ENCODE peak calls at places on chromosomes 2 and 18, in seven cellular contexts. One of them, this sample, is unnamed.

GRCh38 chr2:164456599-164456998 is 164.7 kb downstream of the GRB14 start:
- DNase-seq in HepG2: no peak
- DNase-seq in HCT116: no peak
- DNase-seq in GM12878: no peak
- DNase-seq in hepatocyte: peak; percentile 22
- DNase-seq in fibroblast of lung: peak; percentile 17
- DNase-seq in MM.1S: no peak
- DNase-seq in this sample: peak; percentile 8

GRCh38 chr2:119724656-119725485 is 34.9 kb upstream of the PTPN4 start:
- DNase-seq in fibroblast of lung: no peak
- DNase-seq in HepG2: no peak
- DNase-seq in MM.1S: no peak
- DNase-seq in HCT116: no peak
- DNase-seq in hepatocyte: no peak
- DNase-seq in GM12878: no peak
- DNase-seq in this sample: no peak

GRCh38 chr2:214328941-214329340 is 81.9 kb upstream of the VWC2L start:
- DNase-seq in HCT116: no peak
- DNase-seq in HepG2: no peak
- DNase-seq in fibroblast of lung: peak; percentile 20
- DNase-seq in hepatocyte: no peak
- DNase-seq in MM.1S: no peak
- DNase-seq in GM12878: no peak
- DNase-seq in this sample: no peak

GRCh38 chr18:45874501-45875184 is 49.2 kb downstream of the SIGLEC15 start:
- DNase-seq in MM.1S: peak; percentile 56
- DNase-seq in hepatocyte: no peak
- DNase-seq in HCT116: no peak
- DNase-seq in HepG2: no peak
- DNase-seq in GM12878: peak; percentile 92
- DNase-seq in fibroblast of lung: peak; percentile 56
- DNase-seq in this sample: no peak

GRCh38 chr2:171688129-171688465 is 828 bp downstream of the DYNC1I2 start:
- DNase-seq in hepatocyte: peak; percentile 8
- DNase-seq in fibroblast of lung: peak; percentile 46
- DNase-seq in HepG2: no peak
- DNase-seq in HCT116: no peak
- DNase-seq in GM12878: no peak
- DNase-seq in MM.1S: no peak
- DNase-seq in this sample: no peak

GRCh38 chr18:64027931-64028695 is 58.2 kb downstream of the SERPINB8 start:
- DNase-seq in MM.1S: no peak
- DNase-seq in GM12878: peak; percentile 45
- DNase-seq in HCT116: no peak
- DNase-seq in fibroblast of lung: no peak
- DNase-seq in hepatocyte: no peak
- DNase-seq in HepG2: no peak
- DNase-seq in this sample: no peak

GRCh38 chr2:222477962-222478608 is 53.7 kb downstream of the SGPP2 start:
- DNase-seq in HCT116: no peak
- DNase-seq in MM.1S: no peak
- DNase-seq in fibroblast of lung: no peak
- DNase-seq in hepatocyte: no peak
- DNase-seq in GM12878: no peak
- DNase-seq in HepG2: no peak
- DNase-seq in this sample: no peak

GRCh38 chr2:145379934-145380333 is 860.0 kb upstream of the ZEB2 start:
- DNase-seq in MM.1S: no peak
- DNase-seq in HCT116: no peak
- DNase-seq in fibroblast of lung: peak; percentile 4
- DNase-seq in hepatocyte: no peak
- DNase-seq in HepG2: no peak
- DNase-seq in GM12878: no peak
- DNase-seq in this sample: no peak

GRCh38 chr2:65374999-65375398 is 57.4 kb downstream of the SPRED2 start:
- DNase-seq in HepG2: no peak
- DNase-seq in hepatocyte: no peak
- DNase-seq in fibroblast of lung: no peak
- DNase-seq in HCT116: no peak
- DNase-seq in GM12878: no peak
- DNase-seq in MM.1S: no peak
- DNase-seq in this sample: no peak

GRCh38 chr2:20353597-20353996 is 3.0 kb upstream of the PUM2 start:
- DNase-seq in hepatocyte: peak; percentile 18
- DNase-seq in MM.1S: no peak
- DNase-seq in GM12878: no peak
- DNase-seq in HCT116: no peak
- DNase-seq in HepG2: no peak
- DNase-seq in fibroblast of lung: no peak
- DNase-seq in this sample: no peak

GRCh38 chr2:47658646-47659320 is 124.2 kb upstream of the MSH6 start:
- DNase-seq in hepatocyte: no peak
- DNase-seq in MM.1S: no peak
- DNase-seq in GM12878: no peak
- DNase-seq in HepG2: no peak
- DNase-seq in fibroblast of lung: no peak
- DNase-seq in HCT116: no peak
- DNase-seq in this sample: no peak

GRCh38 chr18:48951448-48952286 is 902 bp upstream of the SMAD7 start:
- DNase-seq in hepatocyte: peak; percentile 96
- DNase-seq in GM12878: no peak
- DNase-seq in MM.1S: peak; percentile 95
- DNase-seq in HepG2: peak; percentile 82
- DNase-seq in fibroblast of lung: peak; percentile 89
- DNase-seq in HCT116: no peak
- DNase-seq in this sample: peak; percentile 91

GRCh38 chr2:16055848-16056580 is 115.7 kb downstream of the MYCN start:
- DNase-seq in hepatocyte: no peak
- DNase-seq in HCT116: no peak
- DNase-seq in GM12878: peak; percentile 58
- DNase-seq in fibroblast of lung: no peak
- DNase-seq in HepG2: no peak
- DNase-seq in MM.1S: peak; percentile 93
- DNase-seq in this sample: no peak

GRCh38 chr2:193101591-193101990 is 906.9 kb upstream of the TMEFF2 start:
- DNase-seq in MM.1S: no peak
- DNase-seq in fibroblast of lung: no peak
- DNase-seq in HepG2: no peak
- DNase-seq in HCT116: no peak
- DNase-seq in hepatocyte: no peak
- DNase-seq in GM12878: no peak
- DNase-seq in this sample: no peak

GRCh38 chr2:141711627-141712026 is 419.2 kb downstream of the LRP1B start:
- DNase-seq in GM12878: no peak
- DNase-seq in fibroblast of lung: no peak
- DNase-seq in hepatocyte: no peak
- DNase-seq in HepG2: no peak
- DNase-seq in MM.1S: no peak
- DNase-seq in HCT116: no peak
- DNase-seq in this sample: no peak

GRCh38 chr2:8987413-8987812 is 16.1 kb downstream of the MBOAT2 start:
- DNase-seq in MM.1S: no peak
- DNase-seq in fibroblast of lung: peak; percentile 86
- DNase-seq in hepatocyte: no peak
- DNase-seq in HCT116: no peak
- DNase-seq in GM12878: no peak
- DNase-seq in HepG2: no peak
- DNase-seq in this sample: no peak

GRCh38 chr2:73107211-73107926 is 5.4 kb downstream of the RAB11FIP5 start:
- DNase-seq in GM12878: no peak
- DNase-seq in HCT116: no peak
- DNase-seq in hepatocyte: no peak
- DNase-seq in HepG2: no peak
- DNase-seq in MM.1S: peak; percentile 16
- DNase-seq in fibroblast of lung: no peak
- DNase-seq in this sample: no peak

GRCh38 chr2:240605867-240606743 is 19.2 kb upstream of the GPR35 start:
- DNase-seq in fibroblast of lung: no peak
- DNase-seq in HepG2: no peak
- DNase-seq in HCT116: no peak
- DNase-seq in hepatocyte: no peak
- DNase-seq in GM12878: no peak
- DNase-seq in MM.1S: no peak
- DNase-seq in this sample: no peak

GRCh38 chr18:11251229-11251890 is 102.0 kb upstream of the PIEZO2 start:
- DNase-seq in HCT116: no peak
- DNase-seq in GM12878: no peak
- DNase-seq in HepG2: no peak
- DNase-seq in fibroblast of lung: peak; percentile 59
- DNase-seq in hepatocyte: no peak
- DNase-seq in MM.1S: no peak
- DNase-seq in this sample: no peak

GRCh38 chr18:58674863-58675472 is 3.7 kb downstream of the MALT1 start:
- DNase-seq in hepatocyte: no peak
- DNase-seq in HepG2: no peak
- DNase-seq in fibroblast of lung: peak; percentile 66
- DNase-seq in MM.1S: no peak
- DNase-seq in GM12878: no peak
- DNase-seq in HCT116: no peak
- DNase-seq in this sample: no peak

GRCh38 chr18:46754661-46755292 is 2.1 kb downstream of the ST8SIA5 start:
- DNase-seq in fibroblast of lung: no peak
- DNase-seq in GM12878: no peak
- DNase-seq in hepatocyte: no peak
- DNase-seq in HepG2: peak; percentile 2
- DNase-seq in HCT116: no peak
- DNase-seq in MM.1S: no peak
- DNase-seq in this sample: no peak

GRCh38 chr18:1090758-1091157 is 186.1 kb downstream of the ADCYAP1 start:
- DNase-seq in MM.1S: no peak
- DNase-seq in HCT116: no peak
- DNase-seq in fibroblast of lung: no peak
- DNase-seq in HepG2: no peak
- DNase-seq in hepatocyte: no peak
- DNase-seq in GM12878: no peak
- DNase-seq in this sample: no peak
- H3K4me2 ChIP-seq in MM.1S: no peak overlapping the region
- H3K4me2 ChIP-seq in HCT116: no peak overlapping the region
- H3K4me2 ChIP-seq in fibroblast of lung: no peak overlapping the region
- H3K4me2 ChIP-seq in HepG2: no peak overlapping the region
- H3K4me2 ChIP-seq in hepatocyte: no peak overlapping the region
- H3K4me2 ChIP-seq in GM12878: no peak overlapping the region
- H3K4me2 ChIP-seq in this sample: no peak overlapping the region

DNA sequence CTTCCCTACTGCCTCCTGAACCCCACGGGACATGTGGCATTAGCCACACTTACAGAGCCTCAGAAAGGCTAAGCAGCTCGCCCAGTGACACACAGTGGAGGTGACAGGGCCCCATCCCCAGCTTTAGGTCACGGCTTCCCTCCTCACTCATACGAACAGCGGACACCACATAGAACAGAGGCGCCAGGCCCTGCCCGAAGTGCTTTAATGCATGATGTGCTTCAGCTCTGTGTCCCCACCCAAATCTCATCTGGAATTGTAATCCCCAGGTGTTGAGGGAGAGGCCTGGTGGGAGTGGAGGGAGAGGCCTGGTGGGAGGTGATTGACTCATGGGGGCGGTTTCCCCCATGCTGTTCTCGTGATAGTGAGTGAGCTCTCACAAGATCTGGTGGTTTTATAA is 135.3 kb downstream of the PTGR3 start:
- DNase-seq in hepatocyte: no peak
- DNase-seq in HepG2: no peak
- DNase-seq in MM.1S: no peak
- DNase-seq in HCT116: no peak
- DNase-seq in fibroblast of lung: no peak
- DNase-seq in GM12878: no peak
- DNase-seq in this sample: no peak
- TF ChIP-seq EZH2 in hepatocyte: no peak
- TF ChIP-seq EZH2 in HepG2: no peak
- TF ChIP-seq EZH2 in MM.1S: no peak
- TF ChIP-seq EZH2 in HCT116: no peak
- TF ChIP-seq EZH2 in fibroblast of lung: no peak
- TF ChIP-seq EZH2 in GM12878: no peak
- TF ChIP-seq EZH2 in this sample: no peak

GRCh38 chr2:104853401-104853925 is 452 bp upstream of the POU3F3 start:
- DNase-seq in fibroblast of lung: no peak
- DNase-seq in HepG2: no peak
- DNase-seq in GM12878: no peak
- DNase-seq in hepatocyte: no peak
- DNase-seq in MM.1S: no peak
- DNase-seq in HCT116: no peak
- DNase-seq in this sample: no peak
- H3K4me2 ChIP-seq in fibroblast of lung: no peak overlapping the region
- H3K4me2 ChIP-seq in HepG2: no peak overlapping the region
- H3K4me2 ChIP-seq in GM12878: peak overlapping the region; percentile 64
- H3K4me2 ChIP-seq in hepatocyte: peak overlapping the region; percentile 82
- H3K4me2 ChIP-seq in MM.1S: peak overlapping the region; percentile 85
- H3K4me2 ChIP-seq in HCT116: no peak overlapping the region
- H3K4me2 ChIP-seq in this sample: no peak overlapping the region

GRCh38 chr2:235041918-235042575 is 90.2 kb downstream of the SH3BP4 start:
- DNase-seq in fibroblast of lung: no peak
- DNase-seq in HCT116: no peak
- DNase-seq in GM12878: no peak
- DNase-seq in HepG2: no peak
- DNase-seq in MM.1S: no peak
- DNase-seq in hepatocyte: no peak
- DNase-seq in this sample: no peak

GRCh38 chr2:235044501-235045271 is 92.9 kb downstream of the SH3BP4 start:
- DNase-seq in hepatocyte: no peak
- DNase-seq in HepG2: no peak
- DNase-seq in fibroblast of lung: no peak
- DNase-seq in GM12878: no peak
- DNase-seq in HCT116: no peak
- DNase-seq in MM.1S: no peak
- DNase-seq in this sample: no peak

GRCh38 chr2:235042576-235043515 is 91.0 kb downstream of the SH3BP4 start:
- DNase-seq in HCT116: no peak
- DNase-seq in MM.1S: no peak
- DNase-seq in HepG2: no peak
- DNase-seq in GM12878: no peak
- DNase-seq in fibroblast of lung: no peak
- DNase-seq in hepatocyte: no peak
- DNase-seq in this sample: no peak

GRCh38 chr2:235045336-235045972 is 93.6 kb downstream of the SH3BP4 start:
- DNase-seq in GM12878: peak; percentile 24
- DNase-seq in hepatocyte: no peak
- DNase-seq in HepG2: no peak
- DNase-seq in MM.1S: peak; percentile 90
- DNase-seq in HCT116: no peak
- DNase-seq in fibroblast of lung: no peak
- DNase-seq in this sample: no peak

DNA sequence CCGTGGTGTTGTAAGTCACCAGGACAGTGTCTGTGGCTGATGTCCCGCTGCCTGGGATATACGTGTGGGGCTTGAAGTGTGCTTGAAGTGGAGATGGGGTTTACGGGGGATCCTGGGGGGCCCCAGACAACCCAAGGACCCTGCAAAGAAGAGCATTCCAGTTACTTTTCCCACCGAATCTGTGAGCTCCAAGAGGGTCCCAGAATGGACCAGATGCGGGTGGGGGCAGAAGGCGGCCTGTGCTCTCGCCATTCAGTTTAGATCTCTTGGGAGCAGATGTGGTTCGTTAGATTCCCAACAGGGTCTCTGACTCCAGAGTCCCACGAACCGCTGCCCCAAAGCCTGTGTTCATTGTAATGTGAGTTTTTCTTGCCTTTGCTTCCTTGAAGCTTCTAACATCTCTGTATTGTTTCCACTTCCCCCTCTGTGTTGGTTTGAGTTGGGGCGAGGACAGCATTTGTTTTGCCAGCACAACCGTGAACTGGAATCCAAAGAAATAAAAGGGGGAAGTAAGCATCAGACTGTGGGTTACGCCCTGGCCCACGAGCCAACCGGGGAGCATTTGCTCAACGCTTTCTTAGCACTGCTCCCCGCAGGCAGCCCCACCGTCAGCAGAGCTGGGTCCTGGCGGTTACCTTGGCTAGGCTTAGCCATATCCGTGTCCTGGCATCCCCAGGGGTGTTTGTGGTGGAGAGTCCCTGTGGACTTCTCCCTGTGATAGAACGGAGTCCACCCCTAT is 92.1 kb downstream of the SH3BP4 start:
- DNase-seq in hepatocyte: no peak
- DNase-seq in MM.1S: no peak
- DNase-seq in HepG2: no peak
- DNase-seq in fibroblast of lung: no peak
- DNase-seq in GM12878: no peak
- DNase-seq in HCT116: no peak
- DNase-seq in this sample: no peak
- TF ChIP-seq EZH2 in hepatocyte: no peak
- TF ChIP-seq EZH2 in MM.1S: no peak
- TF ChIP-seq EZH2 in HepG2: no peak
- TF ChIP-seq EZH2 in fibroblast of lung: no peak
- TF ChIP-seq EZH2 in GM12878: no peak
- TF ChIP-seq EZH2 in HCT116: no peak
- TF ChIP-seq EZH2 in this sample: no peak